ENCODE peak calls at places on chromosome 16, in five cellular contexts. F is right atrium auricular region, K is adrenal gland, T is AG09309, Z is K562. I is an unnamed sample.

GRCh38 chr16:67017451-67017750 is 11.5 kb upstream of the CBFB start:
- DNase-seq in F (no peak), K (peak; percentile 1), T (no peak), Z (no peak), I (no peak)

GRCh38 chr16:4377573-4378146 is 6.0 kb downstream of the VASN start:
- DNase-seq in F (no peak), K (no peak), T (no peak), Z (no peak), I (no peak)

GRCh38 chr16:85984947-85985451 is 86.0 kb downstream of the IRF8 start:
- DNase-seq in F (peak; percentile 64), K (peak; percentile 30), T (no peak), Z (no peak), I (no peak)

GRCh38 chr16:84239186-84239790 is 524 bp downstream of the KCNG4 start:
- DNase-seq in F (no peak), K (no peak), T (no peak), Z (no peak), I (no peak)

GRCh38 chr16:70749006-70749678 is 51.8 kb downstream of the VAC14 start:
- DNase-seq in F (no peak), K (no peak), T (no peak), Z (no peak), I (no peak)

GRCh38 chr16:35208001-35208935 is 1748.9 kb downstream of the TP53TG3F start:
- DNase-seq in F (no peak), K (no peak), T (no peak), Z (no peak), I (no peak)

GRCh38 chr16:56203052-56203451 is 11.8 kb downstream of the GNAO1 start:
- DNase-seq in F (no peak), K (no peak), T (no peak), Z (peak; percentile 60), I (peak; percentile 41)

GRCh38 chr16:80940069-80940856 is 66.4 kb downstream of the CMC2 start:
- DNase-seq in F (no peak), K (no peak), T (no peak), Z (no peak), I (no peak)

GRCh38 chr16:2008631-2009301 is 855 bp downstream of the ZNF598 start:
- DNase-seq in F (no peak), K (no peak), T (no peak), Z (peak; percentile 39), I (no peak)

GRCh38 chr16:69270831-69271230 is 40.3 kb upstream of the VPS4A start:
- DNase-seq in F (no peak), K (no peak), T (no peak), Z (no peak), I (no peak)

GRCh38 chr16:54056921-54057320 is 229.7 kb downstream of the IRX3 start:
- DNase-seq in F (no peak), K (no peak), T (no peak), Z (no peak), I (no peak)